ENCODE peak calls at places on chromosomes 2 and 18, in eight cellular contexts. O is OCI-LY7, L is lower lobe of right lung, G is PC-9, E is Panc1, M is esophagus squamous epithelium, W is heart left ventricle, T is prostate gland. J is an unnamed sample.

GRCh38 chr18:56108486-56109367 is 520.7 kb upstream of the TCF4 start:
- DNase-seq in O (no peak), L (no peak), G (no peak), E (no peak), M (no peak), W (no peak), T (no peak), J (no peak)

GRCh38 chr2:232485757-232486557 is 1.7 kb downstream of the ECEL1 start:
- DNase-seq in O (no peak), L (peak; percentile 43), G (no peak), E (no peak), M (no peak), W (peak; percentile 15), T (no peak), J (peak; percentile 7)

GRCh38 chr18:63783394-63783793 is 8.2 kb downstream of the SERPINB7 start:
- DNase-seq in O (no peak), L (no peak), G (peak; percentile 32), E (no peak), M (no peak), W (no peak), T (no peak), J (no peak)

GRCh38 chr2:7377861-7378569 is 460.8 kb downstream of the RNF144A start:
- DNase-seq in O (no peak), L (no peak), G (no peak), E (no peak), M (no peak), W (peak; percentile 35), T (peak; percentile 5), J (no peak)

GRCh38 chr18:49499046-49499637 is 12.1 kb upstream of the C18orf32 start:
- DNase-seq in O (no peak), L (peak; percentile 11), G (no peak), E (no peak), M (no peak), W (no peak), T (no peak), J (no peak)

GRCh38 chr2:232802096-232802495 is 25.7 kb upstream of the KCNJ13 start:
- DNase-seq in O (no peak), L (no peak), G (no peak), E (no peak), M (no peak), W (no peak), T (no peak), J (no peak)

GRCh38 chr18:58829263-58829662 is 35.4 kb upstream of the ZNF532 start:
- DNase-seq in O (no peak), L (no peak), G (no peak), E (no peak), M (no peak), W (no peak), T (no peak), J (no peak)

GRCh38 chr2:95353613-95354468 is 48.7 kb upstream of the FAHD2A start:
- DNase-seq in O (no peak), L (no peak), G (no peak), E (no peak), M (no peak), W (no peak), T (no peak), J (no peak)

GRCh38 chr2:35347561-35347960 is 1008.0 kb upstream of the CRIM1 start:
- DNase-seq in O (no peak), L (no peak), G (no peak), E (no peak), M (no peak), W (no peak), T (no peak), J (no peak)

GRCh38 chr2:38713311-38713710 is 37.9 kb downstream of the SRSF7 start:
- DNase-seq in O (no peak), L (no peak), G (no peak), E (no peak), M (no peak), W (no peak), T (no peak), J (no peak)

GRCh38 chr2:96815326-96816126 is 542 bp upstream of the CNNM3 start:
- DNase-seq in O (peak; percentile 34), L (no peak), G (peak; percentile 54), E (no peak), M (no peak), W (no peak), T (peak; percentile 29), J (no peak)

GRCh38 chr2:73925853-73926492 is 707 bp upstream of the DGUOK start:
- DNase-seq in O (peak; percentile 16), L (no peak), G (no peak), E (no peak), M (no peak), W (no peak), T (peak; percentile 44), J (no peak)

GRCh38 chr18:31931163-31931885 is 11.6 kb downstream of the TRAPPC8 start:
- DNase-seq in O (no peak), L (no peak), G (no peak), E (no peak), M (no peak), W (no peak), T (no peak), J (no peak)

GRCh38 chr2:3044587-3045317 is 332.9 kb downstream of the EIPR1 start:
- DNase-seq in O (no peak), L (no peak), G (no peak), E (no peak), M (no peak), W (no peak), T (no peak), J (no peak)

GRCh38 chr2:100999995-101000394 is 2.1 kb upstream of the RPL31 start:
- DNase-seq in O (no peak), L (no peak), G (no peak), E (no peak), M (no peak), W (no peak), T (no peak), J (no peak)

GRCh38 chr2:149767516-149767974 is 180.0 kb upstream of the MMADHC start:
- DNase-seq in O (no peak), L (no peak), G (no peak), E (no peak), M (no peak), W (no peak), T (no peak), J (no peak)

GRCh38 chr18:916562-916961 is 11.9 kb downstream of the ADCYAP1 start:
- DNase-seq in O (no peak), L (no peak), G (no peak), E (no peak), M (no peak), W (no peak), T (no peak), J (no peak)

GRCh38 chr2:157182834-157183396 is 74.6 kb upstream of the GALNT5 start:
- DNase-seq in O (no peak), L (no peak), G (peak; percentile 36), E (peak; percentile 50), M (no peak), W (no peak), T (no peak), J (no peak)

GRCh38 chr2:69964353-69964831 is 3.0 kb upstream of the ASPRV1 start:
- DNase-seq in O (no peak), L (no peak), G (no peak), E (no peak), M (no peak), W (no peak), T (no peak), J (no peak)

GRCh38 chr18:67615876-67616275 is 99.4 kb upstream of the DSEL start:
- DNase-seq in O (no peak), L (no peak), G (no peak), E (no peak), M (no peak), W (no peak), T (no peak), J (no peak)

GRCh38 chr18:67618061-67618460 is 101.5 kb upstream of the DSEL start:
- DNase-seq in O (no peak), L (no peak), G (no peak), E (no peak), M (no peak), W (no peak), T (no peak), J (no peak)

GRCh38 chr18:67621025-67621713 is 104.6 kb upstream of the DSEL start:
- DNase-seq in O (no peak), L (no peak), G (no peak), E (no peak), M (no peak), W (no peak), T (no peak), J (no peak)
- TF ChIP-seq CTCF in O (no peak), L (no peak), G (no peak), E (no peak), M (no peak), W (no peak), T (no peak), J (no peak)

DNA sequence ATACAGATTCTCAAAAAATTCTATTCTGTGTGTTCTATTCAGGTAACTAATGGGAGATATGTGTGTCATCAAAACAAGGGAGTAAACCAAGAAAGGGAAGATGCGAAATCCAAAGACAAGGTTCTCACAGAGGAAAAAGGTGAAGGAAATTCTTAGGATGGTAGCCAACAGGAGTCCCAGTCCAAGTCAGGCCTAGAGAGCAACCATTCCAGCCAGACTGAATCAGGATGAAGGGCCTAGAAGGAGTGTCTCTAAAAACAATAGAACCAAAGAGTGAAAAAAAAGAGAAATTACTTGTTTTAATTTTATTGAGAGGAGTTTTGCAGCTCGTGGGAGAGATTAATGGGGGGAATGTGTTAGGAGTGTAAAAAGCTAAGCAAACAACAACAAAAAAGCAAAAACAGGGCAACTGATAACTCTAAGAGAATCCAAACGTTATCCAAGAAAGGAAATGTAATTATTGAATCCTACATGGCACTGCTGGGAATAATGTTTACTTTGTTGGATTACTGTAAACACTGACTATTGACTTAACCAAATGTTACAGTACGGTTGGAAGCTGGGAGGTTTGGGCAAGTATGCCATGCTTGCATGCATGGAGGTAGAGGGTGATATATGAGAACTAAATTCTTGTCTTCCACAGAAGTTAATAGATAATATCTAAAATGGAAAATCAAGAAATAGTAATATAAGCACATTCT is 12.3 kb downstream of the MAP3K20 start:
- DNase-seq in O (no peak), L (no peak), G (no peak), E (no peak), M (no peak), W (no peak), T (no peak), J (no peak)
- H3K4me1 ChIP-seq in O (peaks cover 6% of the 10 kb centered on the region), L (peaks cover 24% of the 10 kb centered on the region), G (no peaks in the 10 kb centered on the region), E (peaks cover 100% of the 10 kb centered on the region), M (peaks cover 21% of the 10 kb centered on the region), W (peaks cover 77% of the 10 kb centered on the region), T (no peaks in the 10 kb centered on the region), J (peaks cover 88% of the 10 kb centered on the region)

DNA sequence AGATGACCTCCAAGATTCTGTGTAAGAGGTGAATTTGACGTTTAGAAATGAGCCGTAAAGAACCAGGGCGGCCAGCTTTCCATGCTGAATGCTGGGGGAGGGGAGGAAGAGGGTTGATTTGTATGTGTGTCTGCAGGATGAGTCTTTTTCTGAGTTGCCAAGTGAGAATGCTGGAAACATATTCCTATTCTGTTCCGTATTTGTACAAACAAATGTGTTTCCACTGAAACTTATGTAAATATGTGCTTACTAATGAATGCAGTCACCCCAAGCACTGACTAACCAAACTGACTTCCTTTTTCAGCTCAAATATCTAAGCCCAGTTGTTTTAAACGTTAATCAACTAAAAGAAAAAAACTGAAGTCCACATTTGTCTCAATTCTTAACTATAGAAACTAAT is 74.9 kb upstream of the APCDD1 start:
- DNase-seq in O (no peak), L (no peak), G (no peak), E (no peak), M (no peak), W (no peak), T (no peak), J (no peak)
- H3K27ac ChIP-seq in O (no peak overlapping the region), L (no peak overlapping the region), G (no peak overlapping the region), E (no peak overlapping the region), M (peak overlapping the region; percentile 19), W (no peak overlapping the region), T (no peak overlapping the region), J (no peak overlapping the region)

GRCh38 chr18:78659748-78660147 is 319.9 kb upstream of the SALL3 start:
- DNase-seq in O (no peak), L (no peak), G (no peak), E (no peak), M (no peak), W (no peak), T (peak; percentile 27), J (no peak)
- TF ChIP-seq CTCF in O (peak; percentile 54), L (peak; percentile 55), G (peak; percentile 34), E (no peak), M (no peak), W (peak; percentile 30), T (peak; percentile 66), J (peak; percentile 50)